ENCODE peak calls at places on chromosomes 2 and 18, in six cellular contexts. V, D, P, I, Z and L are unnamed samples.
A peak's percentile ranks its signal among the peaks of the same experiment; 100 is the strongest.

GRCh38 chr2:236016496-236016895 is 151.7 kb downstream of the GBX2 start:
- DNase-seq in V (no peak), D (no peak), P (no peak), I (no peak), Z (no peak), L (no peak)

GRCh38 chr2:223041527-223042109 is 10.4 kb upstream of the KCNE4 start:
- DNase-seq in V (no peak), D (peak; percentile 54), P (peak; percentile 91), I (no peak), Z (peak; percentile 99), L (peak; percentile 88)

GRCh38 chr2:118047273-118047898 is 33.5 kb upstream of the CCDC93 start:
- DNase-seq in V (no peak), D (no peak), P (peak; percentile 26), I (no peak), Z (peak; percentile 57), L (no peak)

GRCh38 chr2:187338679-187339121 is 109.4 kb downstream of the CALCRL start:
- DNase-seq in V (no peak), D (no peak), P (no peak), I (no peak), Z (no peak), L (no peak)

GRCh38 chr18:25724121-25724520 is 366.3 kb downstream of the SS18 start:
- DNase-seq in V (no peak), D (no peak), P (no peak), I (no peak), Z (no peak), L (no peak)

GRCh38 chr2:95025406-95026319 is at the start of gene MAL:
- DNase-seq in V (peak; percentile 53), D (no peak), P (no peak), I (no peak), Z (no peak), L (no peak)

GRCh38 chr2:72367530-72368225 is 220.0 kb upstream of the CYP26B1 start:
- DNase-seq in V (no peak), D (no peak), P (peak; percentile 27), I (no peak), Z (peak; percentile 90), L (no peak)

GRCh38 chr2:116098049-116098448 is 1655.6 kb downstream of the DPP10 start:
- DNase-seq in V (no peak), D (no peak), P (no peak), I (no peak), Z (no peak), L (no peak)

GRCh38 chr18:46702399-46702798 is 45.4 kb upstream of the LOXHD1 start:
- DNase-seq in V (no peak), D (no peak), P (no peak), I (no peak), Z (no peak), L (no peak)

GRCh38 chr2:127624321-127625145 is 21.4 kb upstream of the GPR17 start:
- DNase-seq in V (no peak), D (no peak), P (no peak), I (no peak), Z (no peak), L (no peak)